ENCODE peak calls at places on chromosomes 3 and 15, in nine cellular contexts. One of them, this sample, is unnamed. For H3K4me1 and H3K36me3, the result is how much of the 10 kb centered on the place peaks cover.

GRCh38 chr3:177337548-177338331 is 140.5 kb upstream of the TBL1XR1 start:
- DNase-seq in sigmoid colon: no peak
- DNase-seq in testis: no peak
- DNase-seq in psoas muscle: no peak
- DNase-seq in cardiac muscle cell: no peak
- DNase-seq in Peyer's patch: no peak
- DNase-seq in pancreas: no peak
- DNase-seq in astrocyte: peak
- DNase-seq in CD8-positive, alpha-beta T cell: peak
- DNase-seq in this sample: no peak

GRCh38 chr3:33629219-33629618 is 88.8 kb downstream of the CLASP2 start:
- DNase-seq in sigmoid colon: no peak
- DNase-seq in testis: no peak
- DNase-seq in psoas muscle: no peak
- DNase-seq in cardiac muscle cell: no peak
- DNase-seq in Peyer's patch: no peak
- DNase-seq in pancreas: no peak
- DNase-seq in astrocyte: no peak
- DNase-seq in CD8-positive, alpha-beta T cell: no peak
- DNase-seq in this sample: no peak

GRCh38 chr15:35107122-35107521 is 22.0 kb upstream of the NANOGP8 start:
- DNase-seq in sigmoid colon: no peak
- DNase-seq in testis: no peak
- DNase-seq in psoas muscle: no peak
- DNase-seq in cardiac muscle cell: no peak
- DNase-seq in Peyer's patch: no peak
- DNase-seq in pancreas: no peak
- DNase-seq in astrocyte: no peak
- DNase-seq in CD8-positive, alpha-beta T cell: no peak
- DNase-seq in this sample: no peak

GRCh38 chr3:23676093-23676492 is 129.7 kb upstream of the UBE2E1 start:
- DNase-seq in sigmoid colon: no peak
- DNase-seq in testis: no peak
- DNase-seq in psoas muscle: no peak
- DNase-seq in cardiac muscle cell: no peak
- DNase-seq in Peyer's patch: no peak
- DNase-seq in pancreas: no peak
- DNase-seq in astrocyte: peak
- DNase-seq in CD8-positive, alpha-beta T cell: no peak
- DNase-seq in this sample: no peak

GRCh38 chr15:63587527-63587926 is 9.7 kb upstream of the FBXL22 start:
- DNase-seq in sigmoid colon: no peak
- DNase-seq in testis: no peak
- DNase-seq in psoas muscle: no peak
- DNase-seq in cardiac muscle cell: no peak
- DNase-seq in Peyer's patch: no peak
- DNase-seq in pancreas: no peak
- DNase-seq in astrocyte: peak
- DNase-seq in CD8-positive, alpha-beta T cell: no peak
- DNase-seq in this sample: no peak

GRCh38 chr15:53844634-53845033 is 85.2 kb upstream of the WDR72 start:
- DNase-seq in sigmoid colon: no peak
- DNase-seq in testis: no peak
- DNase-seq in psoas muscle: no peak
- DNase-seq in cardiac muscle cell: no peak
- DNase-seq in Peyer's patch: no peak
- DNase-seq in pancreas: no peak
- DNase-seq in astrocyte: no peak
- DNase-seq in CD8-positive, alpha-beta T cell: no peak
- DNase-seq in this sample: no peak

GRCh38 chr3:151219056-151219455 is 16.0 kb upstream of the GPR171 start:
- DNase-seq in sigmoid colon: no peak
- DNase-seq in testis: no peak
- DNase-seq in psoas muscle: no peak
- DNase-seq in cardiac muscle cell: peak
- DNase-seq in Peyer's patch: no peak
- DNase-seq in pancreas: no peak
- DNase-seq in astrocyte: peak
- DNase-seq in CD8-positive, alpha-beta T cell: no peak
- DNase-seq in this sample: no peak

GRCh38 chr3:54861248-54862067 is 66.4 kb downstream of the LRTM1 start:
- DNase-seq in sigmoid colon: no peak
- DNase-seq in testis: no peak
- DNase-seq in psoas muscle: no peak
- DNase-seq in cardiac muscle cell: no peak
- DNase-seq in Peyer's patch: no peak
- DNase-seq in pancreas: no peak
- DNase-seq in astrocyte: no peak
- DNase-seq in CD8-positive, alpha-beta T cell: no peak
- DNase-seq in this sample: no peak

GRCh38 chr3:145951431-145951830 is 209.6 kb downstream of the PLOD2 start:
- DNase-seq in sigmoid colon: no peak
- DNase-seq in testis: no peak
- DNase-seq in psoas muscle: no peak
- DNase-seq in cardiac muscle cell: no peak
- DNase-seq in Peyer's patch: no peak
- DNase-seq in pancreas: no peak
- DNase-seq in astrocyte: peak
- DNase-seq in CD8-positive, alpha-beta T cell: no peak
- DNase-seq in this sample: no peak

GRCh38 chr15:36177590-36178281 is 401.7 kb upstream of the CDIN1 start:
- DNase-seq in sigmoid colon: no peak
- DNase-seq in testis: no peak
- DNase-seq in psoas muscle: no peak
- DNase-seq in cardiac muscle cell: no peak
- DNase-seq in Peyer's patch: no peak
- DNase-seq in pancreas: no peak
- DNase-seq in astrocyte: peak
- DNase-seq in CD8-positive, alpha-beta T cell: no peak
- DNase-seq in this sample: no peak

GRCh38 chr15:44028349-44028748 is 166.7 kb downstream of the FRMD5 start:
- DNase-seq in sigmoid colon: no peak
- DNase-seq in testis: no peak
- DNase-seq in psoas muscle: no peak
- DNase-seq in cardiac muscle cell: no peak
- DNase-seq in Peyer's patch: no peak
- DNase-seq in pancreas: no peak
- DNase-seq in astrocyte: peak
- DNase-seq in CD8-positive, alpha-beta T cell: no peak
- DNase-seq in this sample: no peak

GRCh38 chr3:144053121-144053520 is 81.5 kb downstream of the DIPK2A start:
- DNase-seq in sigmoid colon: no peak
- DNase-seq in testis: no peak
- DNase-seq in psoas muscle: no peak
- DNase-seq in cardiac muscle cell: no peak
- DNase-seq in Peyer's patch: no peak
- DNase-seq in pancreas: no peak
- DNase-seq in astrocyte: peak
- DNase-seq in CD8-positive, alpha-beta T cell: no peak
- DNase-seq in this sample: no peak

GRCh38 chr3:157501863-157502262 is 1.4 kb downstream of the VEPH1 start:
- DNase-seq in sigmoid colon: no peak
- DNase-seq in testis: no peak
- DNase-seq in psoas muscle: no peak
- DNase-seq in cardiac muscle cell: no peak
- DNase-seq in Peyer's patch: no peak
- DNase-seq in pancreas: no peak
- DNase-seq in astrocyte: no peak
- DNase-seq in CD8-positive, alpha-beta T cell: no peak
- DNase-seq in this sample: no peak

GRCh38 chr3:66633982-66634381 is 133.2 kb upstream of the LRIG1 start:
- DNase-seq in sigmoid colon: no peak
- DNase-seq in testis: no peak
- DNase-seq in psoas muscle: no peak
- DNase-seq in cardiac muscle cell: no peak
- DNase-seq in Peyer's patch: no peak
- DNase-seq in pancreas: no peak
- DNase-seq in astrocyte: no peak
- DNase-seq in CD8-positive, alpha-beta T cell: no peak
- DNase-seq in this sample: no peak

DNA sequence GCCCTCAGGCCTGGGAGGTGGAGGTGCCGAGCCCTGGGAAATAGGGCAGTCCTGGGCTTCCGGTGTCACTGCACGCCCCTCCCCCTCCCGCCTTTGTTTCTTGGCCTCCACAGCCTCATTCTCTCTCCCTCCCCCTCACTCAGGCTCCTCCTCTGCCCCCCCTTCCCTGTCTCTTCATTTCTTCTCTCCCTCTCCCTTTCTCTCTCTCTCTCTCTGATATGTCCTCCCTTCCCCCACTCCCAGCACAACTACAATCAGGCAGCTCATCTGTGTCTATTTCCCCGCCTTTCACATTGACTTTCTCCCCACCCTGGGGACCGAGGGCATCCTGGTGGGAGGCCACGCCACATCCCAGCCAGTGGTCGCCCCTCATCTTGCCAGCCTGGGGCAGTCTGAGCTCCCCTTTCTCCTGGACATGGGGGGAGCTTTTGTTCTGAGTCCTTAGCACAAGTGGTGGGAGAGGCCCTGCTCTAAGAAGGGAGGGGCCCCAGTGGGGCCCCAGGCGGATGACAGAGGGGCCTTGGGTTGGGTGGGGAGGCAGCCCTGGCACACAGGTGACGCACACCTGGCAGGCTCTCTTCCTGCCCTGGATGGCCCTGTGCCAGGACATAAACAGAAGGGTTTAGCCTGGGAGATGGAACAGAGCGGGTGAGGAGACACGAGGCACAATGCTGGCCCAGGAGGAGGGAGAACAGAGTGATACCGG is 40.1 kb downstream of the IDH2 start:
- DNase-seq in sigmoid colon: no peak
- DNase-seq in testis: no peak
- DNase-seq in psoas muscle: no peak
- DNase-seq in cardiac muscle cell: peak
- DNase-seq in Peyer's patch: peak
- DNase-seq in pancreas: peak
- DNase-seq in astrocyte: no peak
- DNase-seq in CD8-positive, alpha-beta T cell: peak
- DNase-seq in this sample: no peak
- H3K4me3 ChIP-seq in sigmoid colon: peak
- H3K4me3 ChIP-seq in testis: no peak
- H3K4me3 ChIP-seq in psoas muscle: no peak
- H3K4me3 ChIP-seq in cardiac muscle cell: no peak
- H3K4me3 ChIP-seq in Peyer's patch: no peak
- H3K4me3 ChIP-seq in pancreas: no peak
- H3K4me3 ChIP-seq in astrocyte: no peak
- H3K4me3 ChIP-seq in CD8-positive, alpha-beta T cell: no peak
- H3K4me3 ChIP-seq in this sample: no peak

GRCh38 chr15:88623061-88623460 is 1.9 kb downstream of the AEN start:
- DNase-seq in sigmoid colon: peak
- DNase-seq in testis: no peak
- DNase-seq in psoas muscle: no peak
- DNase-seq in cardiac muscle cell: no peak
- DNase-seq in Peyer's patch: no peak
- DNase-seq in pancreas: no peak
- DNase-seq in astrocyte: peak
- DNase-seq in CD8-positive, alpha-beta T cell: no peak
- DNase-seq in this sample: no peak

GRCh38 chr15:88625943-88626741 is 5.0 kb downstream of the AEN start:
- DNase-seq in sigmoid colon: peak
- DNase-seq in testis: no peak
- DNase-seq in psoas muscle: no peak
- DNase-seq in cardiac muscle cell: no peak
- DNase-seq in Peyer's patch: no peak
- DNase-seq in pancreas: no peak
- DNase-seq in astrocyte: no peak
- DNase-seq in CD8-positive, alpha-beta T cell: no peak
- DNase-seq in this sample: no peak

GRCh38 chr15:88623632-88624031 is 2.5 kb downstream of the AEN start:
- DNase-seq in sigmoid colon: peak
- DNase-seq in testis: no peak
- DNase-seq in psoas muscle: no peak
- DNase-seq in cardiac muscle cell: no peak
- DNase-seq in Peyer's patch: no peak
- DNase-seq in pancreas: no peak
- DNase-seq in astrocyte: no peak
- DNase-seq in CD8-positive, alpha-beta T cell: no peak
- DNase-seq in this sample: no peak

GRCh38 chr15:88624156-88624970 is 3.2 kb downstream of the AEN start:
- DNase-seq in sigmoid colon: peak
- DNase-seq in testis: no peak
- DNase-seq in psoas muscle: no peak
- DNase-seq in cardiac muscle cell: peak
- DNase-seq in Peyer's patch: no peak
- DNase-seq in pancreas: no peak
- DNase-seq in astrocyte: no peak
- DNase-seq in CD8-positive, alpha-beta T cell: peak
- DNase-seq in this sample: no peak

GRCh38 chr15:88624971-88625290 is 3.8 kb downstream of the AEN start:
- DNase-seq in sigmoid colon: peak
- DNase-seq in testis: no peak
- DNase-seq in psoas muscle: no peak
- DNase-seq in cardiac muscle cell: no peak
- DNase-seq in Peyer's patch: no peak
- DNase-seq in pancreas: no peak
- DNase-seq in astrocyte: no peak
- DNase-seq in CD8-positive, alpha-beta T cell: no peak
- DNase-seq in this sample: no peak
- H3K4me1 ChIP-seq in sigmoid colon: under half
- H3K4me1 ChIP-seq in testis: under half
- H3K4me1 ChIP-seq in psoas muscle: under half
- H3K4me1 ChIP-seq in cardiac muscle cell: under half
- H3K4me1 ChIP-seq in Peyer's patch: half or more
- H3K4me1 ChIP-seq in pancreas: under half
- H3K4me1 ChIP-seq in astrocyte: under half
- H3K4me1 ChIP-seq in CD8-positive, alpha-beta T cell: half or more
- H3K4me1 ChIP-seq in this sample: under half

GRCh38 chr15:72248514-72248913 is 17.5 kb upstream of the PKM start:
- DNase-seq in sigmoid colon: no peak
- DNase-seq in testis: no peak
- DNase-seq in psoas muscle: no peak
- DNase-seq in cardiac muscle cell: no peak
- DNase-seq in Peyer's patch: no peak
- DNase-seq in pancreas: no peak
- DNase-seq in astrocyte: no peak
- DNase-seq in CD8-positive, alpha-beta T cell: no peak
- DNase-seq in this sample: no peak
- H3K36me3 ChIP-seq in sigmoid colon: half or more
- H3K36me3 ChIP-seq in testis: under half
- H3K36me3 ChIP-seq in psoas muscle: under half
- H3K36me3 ChIP-seq in cardiac muscle cell: under half
- H3K36me3 ChIP-seq in Peyer's patch: under half
- H3K36me3 ChIP-seq in pancreas: under half
- H3K36me3 ChIP-seq in astrocyte: under half
- H3K36me3 ChIP-seq in CD8-positive, alpha-beta T cell: under half
- H3K36me3 ChIP-seq in this sample: under half

GRCh38 chr3:171584100-171584499 is 123.9 kb upstream of the TNIK start:
- DNase-seq in sigmoid colon: no peak
- DNase-seq in testis: no peak
- DNase-seq in psoas muscle: no peak
- DNase-seq in cardiac muscle cell: no peak
- DNase-seq in Peyer's patch: no peak
- DNase-seq in pancreas: no peak
- DNase-seq in astrocyte: no peak
- DNase-seq in CD8-positive, alpha-beta T cell: no peak
- DNase-seq in this sample: no peak

GRCh38 chr3:171586274-171586673 is 126.1 kb upstream of the TNIK start:
- DNase-seq in sigmoid colon: no peak
- DNase-seq in testis: no peak
- DNase-seq in psoas muscle: no peak
- DNase-seq in cardiac muscle cell: no peak
- DNase-seq in Peyer's patch: no peak
- DNase-seq in pancreas: no peak
- DNase-seq in astrocyte: no peak
- DNase-seq in CD8-positive, alpha-beta T cell: no peak
- DNase-seq in this sample: peak

GRCh38 chr3:171585029-171585428 is 124.8 kb upstream of the TNIK start:
- DNase-seq in sigmoid colon: no peak
- DNase-seq in testis: no peak
- DNase-seq in psoas muscle: no peak
- DNase-seq in cardiac muscle cell: no peak
- DNase-seq in Peyer's patch: no peak
- DNase-seq in pancreas: no peak
- DNase-seq in astrocyte: peak
- DNase-seq in CD8-positive, alpha-beta T cell: no peak
- DNase-seq in this sample: no peak
- H3K4me3 ChIP-seq in sigmoid colon: no peak
- H3K4me3 ChIP-seq in testis: no peak
- H3K4me3 ChIP-seq in psoas muscle: no peak
- H3K4me3 ChIP-seq in cardiac muscle cell: no peak
- H3K4me3 ChIP-seq in Peyer's patch: no peak
- H3K4me3 ChIP-seq in pancreas: no peak
- H3K4me3 ChIP-seq in astrocyte: no peak
- H3K4me3 ChIP-seq in CD8-positive, alpha-beta T cell: no peak
- H3K4me3 ChIP-seq in this sample: no peak

This sample was measured in BE2C.